ENCODE peak calls at places on chromosomes 11 and 22, in nine cellular contexts. L is WTC11; U is cardiac muscle cell; V is AG09309; G is NCI-H460; C is activated T-helper 1 cell treated with anti-CD3 and anti-CD28 coated beads, Interleukin-12 subunit alpha, Interleukin-12 subunit beta, Interleukin-2, Interleukin-4 antibody, amounts not matched to agents 30 ng/mL and 10 ng/mL and 1 ng/mL, durations not matched to agents 14 hours and 24 hours and 36 hours; J is stimulated activated CD4-positive, alpha-beta T cell treated with anti-CD3 and anti-CD28 coated beads, TNF-alpha, amount 100 ng/mL, for 24 hours; B is AG08396; O is Caki2. F is an unnamed sample.

GRCh38 chr11:58829736-58830135 is 14.8 kb downstream of the GLYATL2 start:
- DNase-seq in L (no peak), U (no peak), V (peak), G (no peak), C (no peak), J (no peak), B (peak), O (no peak), F (no peak)

GRCh38 chr11:124812876-124813275 is 12.7 kb upstream of the MSANTD2 start:
- DNase-seq in L (no peak), U (peak), V (no peak), G (no peak), C (no peak), J (no peak), B (no peak), O (no peak), F (no peak)

GRCh38 chr11:61964941-61965282 is 2.5 kb downstream of the FTH1 start:
- DNase-seq in L (no peak), U (peak), V (no peak), G (no peak), C (no peak), J (no peak), B (no peak), O (peak), F (no peak)

GRCh38 chr11:11947825-11948224 is 60.6 kb downstream of the DKK3 start:
- DNase-seq in L (no peak), U (no peak), V (no peak), G (no peak), C (no peak), J (no peak), B (no peak), O (no peak), F (no peak)

GRCh38 chr11:108511851-108512474 is 13.8 kb upstream of the POGLUT3 start:
- DNase-seq in L (no peak), U (peak), V (no peak), G (no peak), C (no peak), J (no peak), B (peak), O (peak), F (no peak)

GRCh38 chr11:92141159-92141558 is 83.5 kb upstream of the FAT3 start:
- DNase-seq in L (no peak), U (no peak), V (no peak), G (no peak), C (no peak), J (no peak), B (no peak), O (no peak), F (no peak)

GRCh38 chr11:133520707-133521106 is 11.6 kb downstream of the OPCML start:
- DNase-seq in L (no peak), U (no peak), V (no peak), G (no peak), C (no peak), J (no peak), B (no peak), O (no peak), F (no peak)

GRCh38 chr11:11230802-11231562 is 122.1 kb downstream of the CSNK2A3 start:
- DNase-seq in L (peak), U (no peak), V (no peak), G (no peak), C (no peak), J (no peak), B (no peak), O (no peak), F (peak)

GRCh38 chr22:47357493-47357892 is 595.0 kb downstream of the TBC1D22A start:
- DNase-seq in L (no peak), U (no peak), V (no peak), G (no peak), C (no peak), J (no peak), B (no peak), O (no peak), F (no peak)

GRCh38 chr11:126585388-126586302 is 230.2 kb downstream of the ST3GAL4 start:
- DNase-seq in L (peak), U (peak), V (peak), G (peak), C (no peak), J (no peak), B (peak), O (peak), F (no peak)

GRCh38 chr11:65504671-65505433 is 6.0 kb downstream of the MALAT1 start:
- DNase-seq in L (no peak), U (peak), V (no peak), G (no peak), C (no peak), J (no peak), B (no peak), O (peak), F (no peak)

GRCh38 chr11:75474878-75475766 is 42.1 kb upstream of the KLHL35 start:
- DNase-seq in L (peak), U (peak), V (no peak), G (no peak), C (peak), J (peak), B (peak), O (no peak), F (no peak)

GRCh38 chr11:120136356-120136755 is 1.6 kb downstream of the TRIM29 start:
- DNase-seq in L (no peak), U (no peak), V (no peak), G (no peak), C (no peak), J (no peak), B (no peak), O (no peak), F (no peak)

GRCh38 chr11:7347611-7348431 is 96.1 kb downstream of the SYT9 start:
- DNase-seq in L (no peak), U (no peak), V (no peak), G (no peak), C (no peak), J (no peak), B (no peak), O (no peak), F (no peak)